ENCODE peak calls at places on chromosome 1, in four cellular contexts. One of them, this sample, is unnamed.

GRCh38 chr1:9822897-9823692 is 670 bp downstream of the CLSTN1 start:
- DNase-seq in T-helper 2 cell: no peak
- DNase-seq in uterus: peak
- DNase-seq in SJSA1: no peak
- DNase-seq in this sample: peak

GRCh38 chr1:212641956-212642355 is 33.4 kb downstream of the ATF3 start:
- DNase-seq in T-helper 2 cell: no peak
- DNase-seq in SJSA1: no peak
- DNase-seq in uterus: no peak
- DNase-seq in this sample: no peak

GRCh38 chr1:184260382-184260781 is 126.4 kb upstream of the C1orf21 start:
- DNase-seq in T-helper 2 cell: no peak
- DNase-seq in SJSA1: no peak
- DNase-seq in uterus: no peak
- DNase-seq in this sample: peak

GRCh38 chr1:46622341-46622740 is 5.7 kb upstream of the MOB3C start:
- DNase-seq in uterus: no peak
- DNase-seq in SJSA1: no peak
- DNase-seq in T-helper 2 cell: no peak
- DNase-seq in this sample: no peak

GRCh38 chr1:20486457-20487235 is 636 bp upstream of the CAMK2N1 start:
- DNase-seq in T-helper 2 cell: no peak
- DNase-seq in SJSA1: peak
- DNase-seq in uterus: peak
- DNase-seq in this sample: no peak

GRCh38 chr1:224707849-224708725 is 92.0 kb downstream of the CNIH3 start:
- DNase-seq in uterus: peak
- DNase-seq in T-helper 2 cell: no peak
- DNase-seq in SJSA1: peak
- DNase-seq in this sample: peak

GRCh38 chr1:29390075-29390474 is 153.8 kb downstream of the PTPRU start:
- DNase-seq in T-helper 2 cell: no peak
- DNase-seq in uterus: no peak
- DNase-seq in SJSA1: no peak
- DNase-seq in this sample: no peak

GRCh38 chr1:96416690-96417444 is 304.7 kb upstream of the PTBP2 start:
- DNase-seq in SJSA1: no peak
- DNase-seq in T-helper 2 cell: no peak
- DNase-seq in uterus: no peak
- DNase-seq in this sample: no peak

This sample was measured in H54.